ENCODE peak calls at places on chromosomes 13 and 19, in five cellular contexts. S, E, L, P and D are unnamed samples.

GRCh38 chr13:41723136-41723535 is 237.8 kb downstream of the VWA8 start:
- DNase-seq in L (no peak), P (no peak), S (no peak), E (no peak), D (no peak)

GRCh38 chr19:35272122-35272715 is 3.5 kb downstream of the USF2 start:
- DNase-seq in S (no peak), E (no peak), P (no peak), L (no peak), D (no peak)

GRCh38 chr19:55460670-55461258 is 678 bp downstream of the ISOC2 start:
- DNase-seq in E (peak; percentile 70), S (peak; percentile 68), P (no peak), L (peak; percentile 48), D (peak; percentile 83)

GRCh38 chr19:50626796-50627195 is 12.9 kb downstream of the SYT3 start:
- DNase-seq in E (no peak), S (no peak), L (no peak), P (no peak), D (no peak)

GRCh38 chr19:22619932-22620331 is 14.2 kb upstream of the ZNF492 start:
- DNase-seq in E (no peak), P (no peak), S (no peak), L (no peak), D (no peak)

GRCh38 chr19:13920524-13920923 is 14.5 kb downstream of the CC2D1A start:
- DNase-seq in E (no peak), S (no peak), L (no peak), P (no peak), D (no peak)

GRCh38 chr13:113084094-113084942 is 21.3 kb upstream of the F7 start:
- DNase-seq in P (no peak), S (no peak), E (no peak), L (no peak), D (no peak)

GRCh38 chr19:41753936-41754529 is 1.3 kb upstream of the CEACAM6 start:
- DNase-seq in E (peak; percentile 56), L (no peak), P (peak; percentile 39), S (peak; percentile 23), D (peak; percentile 85)

GRCh38 chr13:76696370-76696769 is 189.8 kb downstream of the KCTD12 start:
- DNase-seq in P (no peak), L (no peak), E (no peak), S (no peak), D (no peak)

GRCh38 chr19:49333426-49334288 is 1.5 kb upstream of the CD37 start:
- DNase-seq in P (no peak), S (no peak), E (peak; percentile 93), L (no peak), D (no peak)

GRCh38 chr13:63435668-63436275 is 2020.1 kb upstream of the PCDH20 start:
- DNase-seq in E (no peak), S (no peak), L (peak; percentile 95), P (peak; percentile 3), D (no peak)

GRCh38 chr13:113367020-113367560 is 3.2 kb upstream of the GRTP1 start:
- DNase-seq in P (no peak), S (no peak), E (no peak), L (no peak), D (no peak)

GRCh38 chr13:109401307-109401706 is 385.1 kb downstream of the IRS2 start:
- DNase-seq in E (no peak), S (no peak), L (no peak), P (no peak), D (no peak)

GRCh38 chr13:67023088-67023893 is 206.8 kb downstream of the PCDH9 start:
- DNase-seq in S (no peak), E (no peak), L (peak; percentile 45), P (no peak), D (no peak)

GRCh38 chr19:48625891-48626327 is 6.6 kb downstream of the SPHK2 start:
- DNase-seq in E (no peak), L (no peak), S (no peak), P (no peak), D (no peak)

GRCh38 chr19:35318679-35319448 is 10.1 kb upstream of the CD22 start:
- DNase-seq in S (no peak), L (no peak), P (peak; percentile 93), E (no peak), D (no peak)

GRCh38 chr19:49803529-49803856 is 9.6 kb downstream of the FUZ start:
- DNase-seq in S (no peak), P (no peak), L (no peak), E (no peak), D (no peak)

DNA sequence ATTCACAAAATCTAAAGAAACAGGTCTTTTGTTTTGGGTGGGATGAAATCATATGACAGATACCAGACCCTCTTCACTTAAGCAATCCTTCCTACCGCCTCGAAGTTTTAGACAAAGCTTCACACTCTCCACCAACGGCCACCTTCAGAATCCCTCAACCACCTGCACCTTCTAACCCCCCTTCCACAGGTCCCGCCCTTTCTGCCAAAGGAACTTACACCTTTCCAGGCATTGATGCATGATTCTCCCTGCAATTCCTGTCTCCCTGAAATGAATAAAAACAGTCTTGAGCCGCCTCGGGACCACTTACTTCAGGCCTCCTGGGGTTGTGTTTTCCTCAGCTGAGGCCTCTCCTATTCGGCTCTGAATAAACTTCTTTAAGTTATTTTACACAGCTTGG is 869 bp downstream of the ZNF433 start:
- DNase-seq in L (no peak), S (no peak), E (no peak), P (no peak), D (no peak)
- H3K4me3 ChIP-seq in L (peak overlapping the region; percentile 89), S (peak overlapping the region; percentile 93), E (peak overlapping the region; percentile 78), P (no peak overlapping the region), D (peak overlapping the region; percentile 72)

GRCh38 chr13:71979616-71980015 is 112.6 kb upstream of the DACH1 start:
- DNase-seq in E (peak; percentile 9), S (no peak), L (no peak), P (peak; percentile 6), D (peak; percentile 4)
- TF ChIP-seq CTCF in E (peak; percentile 21), S (no peak), L (no peak), P (no peak), D (peak; percentile 48)

GRCh38 chr13:20161275-20161950 is 561 bp upstream of the GJA3 start:
- DNase-seq in E (peak; percentile 86), L (no peak), S (no peak), P (no peak), D (peak; percentile 50)
- H3K4me3 ChIP-seq in E (peak overlapping the region; percentile 80), L (peak overlapping the region; percentile 71), S (no peak overlapping the region), P (peak overlapping the region; percentile 53), D (peak overlapping the region; percentile 54)

GRCh38 chr19:12838893-12839656 is 760 bp downstream of the MAST1 start:
- DNase-seq in P (no peak), E (no peak), S (no peak), L (no peak), D (no peak)

GRCh38 chr19:12836529-12836863 is 1.8 kb upstream of the MAST1 start:
- DNase-seq in L (no peak), P (no peak), S (no peak), E (no peak), D (no peak)

GRCh38 chr19:12837225-12837624 is 1.1 kb upstream of the MAST1 start:
- DNase-seq in L (no peak), P (no peak), S (no peak), E (no peak), D (no peak)

GRCh38 chr19:12840091-12841079 is 2.1 kb downstream of the MAST1 start:
- DNase-seq in E (peak; percentile 76), L (no peak), S (no peak), P (peak; percentile 93), D (peak; percentile 91)

DNA sequence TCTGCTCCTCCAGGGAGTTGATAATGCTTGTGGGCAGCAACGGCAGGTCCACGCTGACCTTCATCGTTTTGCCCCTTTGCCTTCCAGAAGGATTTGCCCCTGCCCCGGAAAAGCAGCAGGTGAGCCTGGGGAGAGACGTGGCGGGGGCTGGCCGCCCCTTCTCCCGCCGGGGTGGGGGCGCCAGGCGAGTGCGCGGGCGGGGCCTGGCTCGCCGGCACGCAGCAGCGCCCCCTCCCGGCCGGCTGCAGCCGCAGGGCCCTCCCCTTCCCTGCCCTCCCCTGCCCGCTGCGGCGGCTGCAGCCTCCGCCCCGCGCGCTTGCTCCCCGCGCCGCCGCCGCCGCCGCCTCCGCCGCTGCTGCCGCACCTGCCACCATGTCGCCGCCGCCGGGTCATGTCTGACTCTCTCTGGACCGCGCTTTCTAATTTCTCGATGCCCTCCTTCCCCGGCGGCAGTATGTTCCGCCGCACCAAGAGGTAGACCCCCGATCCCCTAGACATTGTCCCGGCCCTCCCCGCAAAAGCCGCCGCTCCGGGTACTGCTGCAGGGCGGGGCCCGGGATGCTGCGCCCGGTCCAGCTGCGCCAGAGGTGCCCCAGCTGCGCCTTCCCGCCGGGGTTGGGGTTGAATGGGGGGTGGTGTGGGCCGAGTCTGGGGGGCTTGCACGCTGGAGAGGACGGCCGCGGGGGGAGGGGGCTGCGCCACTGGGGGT is at the start of gene MAST1:
- DNase-seq in P (no peak), S (no peak), E (peak; percentile 39), L (no peak), D (peak; percentile 78)
- TF ChIP-seq CTCF in P (no peak), S (peak; percentile 59), E (peak; percentile 47), L (no peak), D (no peak)

GRCh38 chr13:33676045-33676699 is 141.8 kb upstream of the RFC3 start:
- DNase-seq in S (no peak), L (no peak), P (no peak), E (no peak), D (no peak)
- H3K4me3 ChIP-seq in S (peak overlapping the region; percentile 43), L (peak overlapping the region; percentile 45), P (no peak overlapping the region), E (no peak overlapping the region), D (peak overlapping the region; percentile 11)

DNA sequence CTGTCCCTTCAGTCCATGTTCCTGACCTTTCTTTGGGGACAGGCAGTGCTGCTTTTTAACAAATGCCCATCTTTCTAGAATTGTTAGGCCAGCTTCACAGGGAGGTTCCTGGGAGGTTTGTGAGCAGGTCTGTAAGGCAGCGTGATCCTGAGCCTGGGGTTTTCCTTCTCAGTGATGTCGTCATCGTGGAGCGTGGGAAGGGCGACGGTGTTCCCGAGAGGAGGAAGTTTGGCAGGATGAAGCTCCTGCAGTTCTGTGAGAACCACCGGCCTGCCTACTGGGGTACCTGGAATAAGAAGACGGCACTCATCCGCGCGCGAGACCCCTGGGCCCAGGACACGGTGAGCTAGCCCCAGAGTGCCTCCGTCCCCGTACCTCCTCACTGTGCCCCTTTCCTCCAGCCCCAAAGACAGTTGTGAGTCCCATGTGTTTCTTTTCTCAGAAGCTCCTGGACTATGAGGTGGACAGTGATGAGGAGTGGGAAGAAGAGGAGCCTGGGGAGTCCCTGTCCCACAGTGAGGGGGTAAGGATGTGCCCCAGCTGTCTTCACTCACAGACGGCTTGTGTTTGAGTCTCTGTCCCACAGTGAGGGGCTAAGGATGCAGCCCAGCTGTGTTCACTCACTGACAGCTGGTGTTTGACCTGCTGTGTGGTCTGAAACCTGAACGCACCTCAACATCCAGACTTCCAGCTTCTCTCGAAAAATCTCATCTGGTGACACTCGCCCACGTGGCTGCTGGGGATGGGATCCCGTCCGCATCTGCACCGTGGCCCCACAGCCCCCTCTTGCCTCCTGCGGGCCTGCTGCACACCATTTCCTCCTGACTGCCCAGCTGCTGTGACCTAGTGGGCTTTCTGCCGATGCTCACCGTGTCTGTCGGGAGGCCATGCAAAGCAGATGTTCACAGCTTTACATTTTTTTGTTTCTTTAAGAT is 27.1 kb downstream of the CHAF1A start:
- DNase-seq in S (no peak), E (no peak), P (no peak), L (peak; percentile 23), D (no peak)
- TF ChIP-seq CTCF in S (no peak), E (no peak), P (no peak), L (no peak), D (no peak)